ENCODE peak calls at places on chromosomes 5 and 9, in seven cellular contexts. K, W, L, N, R, U and C are unnamed samples.

GRCh38 chr5:113029614-113030013 is 53.0 kb downstream of the DCP2 start:
- DNase-seq in R (no peak), L (no peak), N (no peak), K (no peak), W (no peak), U (no peak), C (no peak)

GRCh38 chr5:151708126-151708525 is 21.4 kb upstream of the SPARC start:
- DNase-seq in L (no peak), R (no peak), W (no peak), U (no peak), N (no peak), K (no peak), C (no peak)

GRCh38 chr9:21160178-21160577 is 6.3 kb downstream of the IFNA21 start:
- DNase-seq in K (no peak), N (no peak), L (peak), W (peak), R (no peak), U (peak), C (no peak)

GRCh38 chr5:55601209-55601618 is 66.5 kb upstream of the PLPP1 start:
- DNase-seq in N (peak), L (no peak), W (no peak), R (peak), K (peak), U (no peak), C (peak)

GRCh38 chr5:119166026-119166425 is 95.1 kb downstream of the DMXL1 start:
- DNase-seq in W (no peak), R (no peak), K (no peak), U (no peak), N (no peak), L (no peak), C (peak)

GRCh38 chr5:178069909-178070308 is 43.4 kb upstream of the N4BP3 start:
- DNase-seq in N (no peak), W (no peak), K (no peak), L (peak), R (no peak), U (no peak), C (no peak)

GRCh38 chr9:113221800-113222481 is 597 bp downstream of the SLC31A1 start:
- DNase-seq in W (no peak), R (no peak), K (no peak), L (no peak), U (no peak), N (no peak), C (peak)

GRCh38 chr5:142032747-142033631 is 20.2 kb upstream of the GNPDA1 start:
- DNase-seq in R (no peak), U (no peak), W (no peak), K (no peak), L (no peak), N (no peak), C (no peak)